ENCODE peak calls at places on chromosomes 13 and 19, in ten cellular contexts. K is nephron progenitor cell, P is T-helper 9 cell, I is NCI-H2029, E is A673, C is amygdala, G is H9, M is HEK293T, Y is spleen, R is progenitor cell of endocrine pancreas. Z is an unnamed sample.

GRCh38 chr19:56333506-56333905 is 18.9 kb upstream of the ZSCAN5A start:
- DNase-seq in E (peak), G (no peak), M (peak), K (peak), Y (no peak), R (peak), C (no peak), I (peak), P (peak), Z (peak)

GRCh38 chr13:110820311-110820710 is 94.6 kb downstream of the ANKRD10 start:
- DNase-seq in P (no peak), R (no peak), E (no peak), Y (no peak), K (no peak), I (peak), C (no peak), M (no peak), G (no peak), Z (no peak)

GRCh38 chr19:43777163-43777700 is 3.5 kb downstream of the KCNN4 start:
- DNase-seq in E (peak), P (peak), G (no peak), M (no peak), R (no peak), I (no peak), Y (peak), C (no peak), K (no peak), Z (no peak)

GRCh38 chr19:23436318-23436717 is 41.0 kb upstream of the ZNF91 start:
- DNase-seq in I (no peak), R (no peak), E (no peak), G (no peak), Y (no peak), P (no peak), M (no peak), K (peak), C (no peak), Z (no peak)

GRCh38 chr19:4581381-4582111 is 22.1 kb upstream of the SEMA6B start:
- DNase-seq in M (peak), G (peak), P (no peak), C (peak), R (no peak), K (peak), I (no peak), Y (no peak), E (peak), Z (no peak)

GRCh38 chr13:91199866-91200265 is 147.6 kb upstream of the MIR17HG start:
- DNase-seq in C (no peak), I (no peak), M (no peak), Y (no peak), K (no peak), G (no peak), E (no peak), R (no peak), P (no peak), Z (no peak)

GRCh38 chr13:23610966-23611486 is 40.8 kb downstream of the TNFRSF19 start:
- DNase-seq in Y (no peak), K (no peak), G (no peak), E (no peak), I (no peak), C (no peak), M (no peak), P (no peak), R (no peak), Z (no peak)

GRCh38 chr13:33744589-33745369 is 73.2 kb upstream of the RFC3 start:
- DNase-seq in K (no peak), G (no peak), P (no peak), R (no peak), I (peak), C (no peak), E (peak), Y (no peak), M (no peak), Z (no peak)

GRCh38 chr13:20181180-20181579 is 11.6 kb downstream of the GJB2 start:
- DNase-seq in E (peak), P (no peak), G (no peak), C (no peak), I (no peak), R (no peak), M (no peak), K (no peak), Y (no peak), Z (no peak)

GRCh38 chr13:33797622-33798021 is 20.3 kb upstream of the RFC3 start:
- DNase-seq in Y (no peak), M (no peak), K (no peak), E (no peak), C (no peak), P (no peak), G (no peak), R (no peak), I (no peak), Z (no peak)

GRCh38 chr13:48816696-48817095 is 159.0 kb upstream of the FNDC3A start:
- DNase-seq in R (no peak), M (no peak), G (no peak), K (no peak), C (no peak), E (no peak), P (no peak), I (no peak), Y (no peak), Z (peak)

GRCh38 chr19:45119582-45119981 is 26.6 kb downstream of the PPP1R37 start:
- DNase-seq in G (no peak), Y (no peak), M (no peak), R (no peak), C (no peak), K (no peak), I (no peak), E (no peak), P (no peak), Z (no peak)

GRCh38 chr19:32287086-32287485 is 58.3 kb upstream of the ZNF507 start:
- DNase-seq in E (no peak), G (no peak), I (no peak), C (no peak), M (no peak), R (no peak), K (no peak), P (no peak), Y (no peak), Z (no peak)

GRCh38 chr19:28228854-28229253 is 984.1 kb downstream of the UQCRFS1 start:
- DNase-seq in K (no peak), E (no peak), M (no peak), P (no peak), C (no peak), G (no peak), I (no peak), Y (no peak), R (no peak), Z (no peak)

GRCh38 chr13:36282818-36283432 is 14.7 kb downstream of the CCDC169 start:
- DNase-seq in R (no peak), C (no peak), P (no peak), M (peak), G (no peak), K (no peak), I (no peak), E (peak), Y (no peak), Z (peak)

GRCh38 chr13:72221276-72221962 is 354.4 kb upstream of the DACH1 start:
- DNase-seq in E (peak), R (no peak), M (peak), G (peak), K (peak), P (no peak), C (no peak), Y (peak), I (no peak), Z (no peak)

GRCh38 chr19:2560369-2560768 is 84.4 kb downstream of the GADD45B start:
- DNase-seq in P (no peak), G (no peak), I (no peak), Y (peak), E (no peak), C (no peak), R (no peak), K (no peak), M (no peak), Z (no peak)

GRCh38 chr13:101492251-101492910 is 39.9 kb downstream of the ITGBL1 start:
- DNase-seq in M (no peak), E (no peak), I (no peak), P (no peak), C (no peak), G (no peak), Y (no peak), K (no peak), R (no peak), Z (no peak)

GRCh38 chr19:34432797-34433196 is 4.6 kb downstream of the UBA2 start:
- DNase-seq in G (no peak), M (no peak), E (no peak), Y (no peak), K (peak), R (no peak), P (no peak), C (no peak), I (no peak), Z (no peak)